ENCODE peak calls at places on chromosomes 11 and 22, in five cellular contexts. J, O, Q, T and H are unnamed samples.

GRCh38 chr22:32644252-32645100 is 157.0 kb upstream of the TIMP3 start:
- DNase-seq in J (no peak), Q (peak; percentile 50), T (peak; percentile 87), O (no peak), H (peak; percentile 63)

GRCh38 chr11:31240340-31240904 is 129.1 kb downstream of the DCDC1 start:
- DNase-seq in O (peak; percentile 51), J (peak; percentile 39), T (peak; percentile 49), Q (peak; percentile 68), H (peak; percentile 72)

GRCh38 chr11:100629671-100630070 is 57.4 kb upstream of the ARHGAP42 start:
- DNase-seq in Q (no peak), J (no peak), O (no peak), T (peak; percentile 41), H (peak; percentile 79)

GRCh38 chr22:31343235-31344191 is 2.6 kb downstream of the PATZ1 start:
- DNase-seq in Q (peak; percentile 34), T (peak; percentile 69), O (peak; percentile 61), J (peak; percentile 76), H (peak; percentile 83)

GRCh38 chr11:105935791-105936190 is 86.2 kb downstream of the MSANTD4 start:
- DNase-seq in J (no peak), T (peak; percentile 90), Q (no peak), O (no peak), H (no peak)

GRCh38 chr11:2477254-2477653 is 32.4 kb downstream of the KCNQ1 start:
- DNase-seq in J (no peak), T (no peak), Q (no peak), O (no peak), H (no peak)

GRCh38 chr11:105553015-105553414 is 56.9 kb upstream of the GRIA4 start:
- DNase-seq in O (no peak), Q (no peak), T (peak; percentile 39), J (no peak), H (no peak)

GRCh38 chr22:25748704-25749103 is 6.7 kb downstream of the MYO18B start:
- DNase-seq in T (no peak), J (no peak), O (no peak), Q (no peak), H (no peak)

GRCh38 chr11:14179126-14179820 is 179.7 kb downstream of the RRAS2 start:
- DNase-seq in J (no peak), O (no peak), T (no peak), Q (no peak), H (no peak)